ENCODE peak calls at places on chromosomes 3 and 15, in seven cellular contexts. One of them, this sample, is unnamed.
A peak's percentile ranks its signal among the peaks of the same experiment; 100 is the strongest.

GRCh38 chr3:61221759-61222362 is 29.4 kb downstream of the FHIT start:
- DNase-seq in iris pigment epithelial cell: no peak
- DNase-seq in OCI-LY7: no peak
- DNase-seq in mucosa of gallbladder: peak; percentile 29
- DNase-seq in transverse colon: no peak
- DNase-seq in HEK293T: no peak
- DNase-seq in GM04504: no peak
- DNase-seq in this sample: peak; percentile 60

GRCh38 chr15:71800835-71801745 is 9.3 kb upstream of the NR2E3 start:
- DNase-seq in transverse colon: peak; percentile 55
- DNase-seq in mucosa of gallbladder: peak; percentile 61
- DNase-seq in HEK293T: peak; percentile 65
- DNase-seq in OCI-LY7: peak; percentile 49
- DNase-seq in iris pigment epithelial cell: peak; percentile 81
- DNase-seq in GM04504: no peak
- DNase-seq in this sample: peak; percentile 67

GRCh38 chr3:98114264-98114663 is 16.3 kb upstream of the OR5H1 start:
- DNase-seq in HEK293T: no peak
- DNase-seq in mucosa of gallbladder: no peak
- DNase-seq in OCI-LY7: no peak
- DNase-seq in transverse colon: no peak
- DNase-seq in iris pigment epithelial cell: no peak
- DNase-seq in GM04504: no peak
- DNase-seq in this sample: no peak

GRCh38 chr3:632571-633170 is 436.1 kb downstream of the CHL1 start:
- DNase-seq in OCI-LY7: peak; percentile 67
- DNase-seq in GM04504: peak; percentile 10
- DNase-seq in mucosa of gallbladder: peak; percentile 43
- DNase-seq in HEK293T: peak; percentile 43
- DNase-seq in transverse colon: peak; percentile 29
- DNase-seq in iris pigment epithelial cell: peak; percentile 46
- DNase-seq in this sample: peak; percentile 40

GRCh38 chr3:61141184-61141583 is 110.1 kb downstream of the FHIT start:
- DNase-seq in iris pigment epithelial cell: no peak
- DNase-seq in OCI-LY7: no peak
- DNase-seq in transverse colon: no peak
- DNase-seq in HEK293T: no peak
- DNase-seq in GM04504: no peak
- DNase-seq in mucosa of gallbladder: no peak
- DNase-seq in this sample: no peak

GRCh38 chr15:82944840-82945239 is 7.7 kb downstream of the HOMER2 start:
- DNase-seq in iris pigment epithelial cell: no peak
- DNase-seq in HEK293T: no peak
- DNase-seq in GM04504: no peak
- DNase-seq in OCI-LY7: peak; percentile 12
- DNase-seq in mucosa of gallbladder: no peak
- DNase-seq in transverse colon: no peak
- DNase-seq in this sample: no peak

GRCh38 chr3:154904328-154904727 is 175.8 kb upstream of the MME start:
- DNase-seq in OCI-LY7: peak; percentile 66
- DNase-seq in mucosa of gallbladder: no peak
- DNase-seq in iris pigment epithelial cell: peak; percentile 61
- DNase-seq in GM04504: no peak
- DNase-seq in transverse colon: no peak
- DNase-seq in HEK293T: peak; percentile 19
- DNase-seq in this sample: peak; percentile 44

GRCh38 chr3:171810278-171811058 is at the start of gene PLD1:
- DNase-seq in GM04504: peak; percentile 59
- DNase-seq in transverse colon: peak; percentile 89
- DNase-seq in OCI-LY7: no peak
- DNase-seq in HEK293T: peak; percentile 53
- DNase-seq in mucosa of gallbladder: peak; percentile 87
- DNase-seq in iris pigment epithelial cell: peak; percentile 89
- DNase-seq in this sample: peak; percentile 81

GRCh38 chr15:62648954-62649353 is 393.6 kb upstream of the TPM1 start:
- DNase-seq in transverse colon: no peak
- DNase-seq in OCI-LY7: peak; percentile 49
- DNase-seq in HEK293T: no peak
- DNase-seq in GM04504: no peak
- DNase-seq in iris pigment epithelial cell: peak; percentile 10
- DNase-seq in mucosa of gallbladder: no peak
- DNase-seq in this sample: peak; percentile 45

GRCh38 chr15:51051776-51052175 is 42.9 kb downstream of the TNFAIP8L3 start:
- DNase-seq in iris pigment epithelial cell: no peak
- DNase-seq in OCI-LY7: no peak
- DNase-seq in GM04504: no peak
- DNase-seq in HEK293T: no peak
- DNase-seq in transverse colon: peak; percentile 19
- DNase-seq in mucosa of gallbladder: no peak
- DNase-seq in this sample: no peak

GRCh38 chr3:1179116-1179515 is 86.3 kb downstream of the CNTN6 start:
- DNase-seq in OCI-LY7: no peak
- DNase-seq in HEK293T: no peak
- DNase-seq in transverse colon: no peak
- DNase-seq in iris pigment epithelial cell: no peak
- DNase-seq in GM04504: no peak
- DNase-seq in mucosa of gallbladder: no peak
- DNase-seq in this sample: no peak

GRCh38 chr15:78960308-78960707 is 15.5 kb upstream of the CTSH start:
- DNase-seq in iris pigment epithelial cell: no peak
- DNase-seq in OCI-LY7: no peak
- DNase-seq in mucosa of gallbladder: no peak
- DNase-seq in HEK293T: no peak
- DNase-seq in GM04504: no peak
- DNase-seq in transverse colon: no peak
- DNase-seq in this sample: no peak

GRCh38 chr3:113783980-113784379 is 37.1 kb downstream of the ATP6V1A start:
- DNase-seq in HEK293T: no peak
- DNase-seq in iris pigment epithelial cell: peak; percentile 36
- DNase-seq in GM04504: no peak
- DNase-seq in transverse colon: no peak
- DNase-seq in OCI-LY7: no peak
- DNase-seq in mucosa of gallbladder: no peak
- DNase-seq in this sample: no peak

GRCh38 chr3:46282041-46282440 is 39.8 kb downstream of the CCR3 start:
- DNase-seq in OCI-LY7: no peak
- DNase-seq in mucosa of gallbladder: no peak
- DNase-seq in HEK293T: no peak
- DNase-seq in iris pigment epithelial cell: no peak
- DNase-seq in transverse colon: no peak
- DNase-seq in GM04504: no peak
- DNase-seq in this sample: no peak

GRCh38 chr15:65249641-65250040 is 37.0 kb downstream of the PARP16 start:
- DNase-seq in mucosa of gallbladder: no peak
- DNase-seq in transverse colon: no peak
- DNase-seq in OCI-LY7: no peak
- DNase-seq in HEK293T: no peak
- DNase-seq in GM04504: no peak
- DNase-seq in iris pigment epithelial cell: no peak
- DNase-seq in this sample: no peak

GRCh38 chr15:48478581-48478980 is 147.4 kb downstream of the DUT start:
- DNase-seq in HEK293T: no peak
- DNase-seq in mucosa of gallbladder: no peak
- DNase-seq in iris pigment epithelial cell: peak; percentile 77
- DNase-seq in transverse colon: no peak
- DNase-seq in OCI-LY7: no peak
- DNase-seq in GM04504: no peak
- DNase-seq in this sample: no peak

GRCh38 chr3:181886676-181887075 is 175.0 kb downstream of the SOX2 start:
- DNase-seq in transverse colon: no peak
- DNase-seq in iris pigment epithelial cell: no peak
- DNase-seq in HEK293T: no peak
- DNase-seq in GM04504: no peak
- DNase-seq in OCI-LY7: no peak
- DNase-seq in mucosa of gallbladder: no peak
- DNase-seq in this sample: no peak

GRCh38 chr3:72092778-72093177 is 307.8 kb upstream of the PROK2 start:
- DNase-seq in transverse colon: no peak
- DNase-seq in GM04504: no peak
- DNase-seq in iris pigment epithelial cell: no peak
- DNase-seq in HEK293T: no peak
- DNase-seq in mucosa of gallbladder: no peak
- DNase-seq in OCI-LY7: peak; percentile 71
- DNase-seq in this sample: no peak

GRCh38 chr15:69154684-69155083 is 5.8 kb upstream of the GLCE start:
- DNase-seq in OCI-LY7: no peak
- DNase-seq in mucosa of gallbladder: no peak
- DNase-seq in iris pigment epithelial cell: peak; percentile 92
- DNase-seq in GM04504: no peak
- DNase-seq in transverse colon: no peak
- DNase-seq in HEK293T: no peak
- DNase-seq in this sample: no peak

GRCh38 chr3:158769519-158770253 is 32.2 kb upstream of the MFSD1 start:
- DNase-seq in iris pigment epithelial cell: no peak
- DNase-seq in OCI-LY7: no peak
- DNase-seq in HEK293T: no peak
- DNase-seq in transverse colon: no peak
- DNase-seq in GM04504: no peak
- DNase-seq in mucosa of gallbladder: no peak
- DNase-seq in this sample: no peak

GRCh38 chr3:42745291-42745745 is 27.7 kb downstream of the CCDC13 start:
- DNase-seq in GM04504: peak; percentile 40
- DNase-seq in OCI-LY7: no peak
- DNase-seq in HEK293T: no peak
- DNase-seq in iris pigment epithelial cell: no peak
- DNase-seq in transverse colon: no peak
- DNase-seq in mucosa of gallbladder: no peak
- DNase-seq in this sample: no peak

GRCh38 chr3:41302295-41302694 is 103.0 kb downstream of the CTNNB1 start:
- DNase-seq in transverse colon: no peak
- DNase-seq in iris pigment epithelial cell: no peak
- DNase-seq in HEK293T: no peak
- DNase-seq in OCI-LY7: no peak
- DNase-seq in GM04504: no peak
- DNase-seq in mucosa of gallbladder: no peak
- DNase-seq in this sample: no peak

GRCh38 chr3:57972421-57973111 is 35.7 kb upstream of the FLNB start:
- DNase-seq in mucosa of gallbladder: no peak
- DNase-seq in HEK293T: no peak
- DNase-seq in iris pigment epithelial cell: no peak
- DNase-seq in OCI-LY7: peak; percentile 26
- DNase-seq in transverse colon: peak; percentile 87
- DNase-seq in GM04504: no peak
- DNase-seq in this sample: peak; percentile 88

GRCh38 chr3:80285370-80285769 is 517.6 kb upstream of the ROBO1 start:
- DNase-seq in OCI-LY7: no peak
- DNase-seq in GM04504: no peak
- DNase-seq in mucosa of gallbladder: no peak
- DNase-seq in iris pigment epithelial cell: peak; percentile 62
- DNase-seq in transverse colon: no peak
- DNase-seq in HEK293T: peak; percentile 23
- DNase-seq in this sample: no peak

GRCh38 chr3:156176048-156176447 is 55.7 kb downstream of the KCNAB1 start:
- DNase-seq in transverse colon: no peak
- DNase-seq in OCI-LY7: no peak
- DNase-seq in HEK293T: no peak
- DNase-seq in GM04504: no peak
- DNase-seq in iris pigment epithelial cell: no peak
- DNase-seq in mucosa of gallbladder: peak; percentile 18
- DNase-seq in this sample: no peak

GRCh38 chr3:44117239-44117638 is 124.4 kb upstream of the TOPAZ1 start:
- DNase-seq in iris pigment epithelial cell: no peak
- DNase-seq in GM04504: no peak
- DNase-seq in HEK293T: no peak
- DNase-seq in transverse colon: no peak
- DNase-seq in OCI-LY7: no peak
- DNase-seq in mucosa of gallbladder: no peak
- DNase-seq in this sample: no peak

GRCh38 chr3:138964923-138965322 is 17.9 kb downstream of the FOXL2NB start:
- DNase-seq in mucosa of gallbladder: no peak
- DNase-seq in transverse colon: no peak
- DNase-seq in GM04504: no peak
- DNase-seq in OCI-LY7: no peak
- DNase-seq in HEK293T: no peak
- DNase-seq in iris pigment epithelial cell: no peak
- DNase-seq in this sample: no peak

GRCh38 chr3:151789853-151790463 is 24.0 kb upstream of the AADAC start:
- DNase-seq in mucosa of gallbladder: no peak
- DNase-seq in GM04504: no peak
- DNase-seq in HEK293T: no peak
- DNase-seq in iris pigment epithelial cell: no peak
- DNase-seq in transverse colon: no peak
- DNase-seq in OCI-LY7: no peak
- DNase-seq in this sample: no peak

GRCh38 chr3:72996121-72996472 is 514 bp upstream of the PPP4R2 start:
- DNase-seq in mucosa of gallbladder: no peak
- DNase-seq in iris pigment epithelial cell: no peak
- DNase-seq in GM04504: no peak
- DNase-seq in OCI-LY7: no peak
- DNase-seq in transverse colon: peak; percentile 61
- DNase-seq in HEK293T: no peak
- DNase-seq in this sample: no peak